ENCODE peak calls at places on chromosomes 12 and 14, in six cellular contexts. U, I, R, B, V and Z are unnamed samples.

GRCh38 chr12:8742501-8742900 is 44.7 kb downstream of the RIMKLB start:
- DNase-seq in B (no peak), I (peak), U (no peak), V (peak), R (peak), Z (no peak)

GRCh38 chr12:115946867-115947695 is 330.4 kb downstream of the MED13L start:
- DNase-seq in V (no peak), I (peak), R (no peak), B (no peak), U (no peak), Z (no peak)

GRCh38 chr12:77940011-77940423 is 109.3 kb downstream of the NAV3 start:
- DNase-seq in I (peak), B (peak), V (no peak), U (peak), R (peak), Z (no peak)

GRCh38 chr14:50821471-50822464 is 9.2 kb downstream of the NIN start:
- DNase-seq in R (no peak), B (no peak), I (no peak), V (no peak), U (no peak), Z (no peak)

GRCh38 chr12:111121840-111122239 is 201.5 kb upstream of the MYL2 start:
- DNase-seq in V (no peak), B (no peak), I (no peak), U (no peak), R (no peak), Z (no peak)

GRCh38 chr12:131894313-131894860 is at the start of gene ULK1:
- DNase-seq in B (peak), I (peak), V (peak), U (peak), R (peak), Z (peak)

GRCh38 chr12:54282949-54283593 is 2.5 kb downstream of the HNRNPA1 start:
- DNase-seq in V (no peak), R (no peak), B (no peak), U (no peak), I (no peak), Z (no peak)

GRCh38 chr12:131024026-131024425 is 70.3 kb downstream of the ADGRD1 start:
- DNase-seq in B (no peak), U (no peak), R (no peak), V (no peak), I (no peak), Z (no peak)

GRCh38 chr12:64194333-64195149 is 27.6 kb downstream of the KICS2 start:
- DNase-seq in B (no peak), U (no peak), V (no peak), I (no peak), R (no peak), Z (no peak)

GRCh38 chr12:124034297-124034696 is 61.3 kb downstream of the ZNF664 start:
- DNase-seq in V (no peak), B (no peak), R (no peak), U (no peak), I (no peak), Z (no peak)

GRCh38 chr12:49619286-49619685 is 4.1 kb upstream of the PRPF40B start:
- DNase-seq in U (no peak), B (no peak), I (peak), R (no peak), V (no peak), Z (no peak)

GRCh38 chr12:30622509-30622908 is 73.2 kb downstream of the IPO8 start:
- DNase-seq in B (no peak), I (peak), V (peak), U (no peak), R (peak), Z (no peak)

GRCh38 chr14:85464135-85464534 is 65.8 kb upstream of the FLRT2 start:
- DNase-seq in U (no peak), R (no peak), B (no peak), I (no peak), V (no peak), Z (no peak)

GRCh38 chr12:20368653-20369163 is 371 bp downstream of the PDE3A start:
- DNase-seq in V (no peak), I (peak), B (no peak), R (peak), U (peak), Z (peak)

GRCh38 chr12:32587536-32588346 is 91.4 kb upstream of the DNM1L start:
- DNase-seq in U (no peak), I (no peak), R (no peak), V (no peak), B (no peak), Z (no peak)

GRCh38 chr12:124725099-124725498 is 138.6 kb downstream of the SCARB1 start:
- DNase-seq in V (no peak), B (no peak), U (no peak), R (no peak), I (no peak), Z (no peak)

GRCh38 chr12:67988600-67988999 is 647 bp upstream of the IFNG-AS1 start:
- DNase-seq in U (no peak), R (no peak), B (no peak), I (no peak), V (no peak), Z (peak)

GRCh38 chr14:50303744-50304471 is 8.1 kb downstream of the L2HGDH start:
- DNase-seq in B (no peak), R (peak), V (peak), U (no peak), I (peak), Z (no peak)

GRCh38 chr14:77097689-77098469 is at the start of gene CIPC:
- DNase-seq in B (peak), R (peak), I (peak), U (peak), V (peak), Z (peak)
- H2AK5ac ChIP-seq in B (no peak), R (no peak), I (peak), U (peak), V (peak), Z (peak)

DNA sequence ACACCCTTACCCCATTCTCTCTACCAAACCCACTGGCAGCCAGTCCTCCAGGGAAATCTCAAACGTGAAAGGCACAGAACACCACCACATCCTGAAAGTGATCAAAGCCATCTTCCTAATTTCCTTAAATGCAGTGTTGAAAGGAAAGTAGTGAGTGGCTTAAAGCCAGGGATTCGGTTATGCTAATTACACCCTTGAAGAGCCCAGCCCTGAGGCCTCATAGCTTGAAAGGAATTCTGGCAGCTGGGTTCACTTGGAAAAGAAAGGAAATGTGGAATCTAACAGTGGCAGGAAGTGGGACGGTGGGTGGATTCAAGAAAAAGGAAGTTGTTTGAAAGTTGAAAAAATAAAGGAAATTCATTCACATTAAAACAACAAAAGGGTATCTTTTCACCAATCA is 73.0 kb upstream of the FICD start:
- DNase-seq in I (no peak), U (peak), V (no peak), R (no peak), B (peak), Z (no peak)
- H3K18ac ChIP-seq in I (no peak), U (no peak), V (no peak), R (no peak), B (peak), Z (no peak)

GRCh38 chr12:52667509-52667908 is 12.7 kb downstream of the KRT1 start:
- DNase-seq in U (no peak), R (no peak), V (peak), I (no peak), B (no peak), Z (no peak)
- H4K91ac ChIP-seq in U (no peak), R (no peak), V (no peak), I (no peak), B (no peak), Z (no peak)

GRCh38 chr12:46449856-46450255 is 77.3 kb upstream of the SLC38A2 start:
- DNase-seq in V (no peak), I (no peak), R (no peak), U (no peak), B (no peak), Z (no peak)

GRCh38 chr12:46451276-46452021 is 78.9 kb upstream of the SLC38A2 start:
- DNase-seq in V (no peak), I (no peak), B (no peak), U (no peak), R (no peak), Z (no peak)

GRCh38 chr12:46452061-46452615 is 79.6 kb upstream of the SLC38A2 start:
- DNase-seq in R (peak), U (no peak), I (peak), V (no peak), B (no peak), Z (no peak)

GRCh38 chr12:46449161-46449715 is 76.7 kb upstream of the SLC38A2 start:
- DNase-seq in R (no peak), I (no peak), U (no peak), B (no peak), V (no peak), Z (no peak)

GRCh38 chr12:46450279-46450748 is 77.7 kb upstream of the SLC38A2 start:
- DNase-seq in I (no peak), R (no peak), V (no peak), U (no peak), B (no peak), Z (no peak)
- H2AK5ac ChIP-seq in I (peak), R (no peak), V (no peak), U (no peak), B (no peak), Z (no peak)

DNA sequence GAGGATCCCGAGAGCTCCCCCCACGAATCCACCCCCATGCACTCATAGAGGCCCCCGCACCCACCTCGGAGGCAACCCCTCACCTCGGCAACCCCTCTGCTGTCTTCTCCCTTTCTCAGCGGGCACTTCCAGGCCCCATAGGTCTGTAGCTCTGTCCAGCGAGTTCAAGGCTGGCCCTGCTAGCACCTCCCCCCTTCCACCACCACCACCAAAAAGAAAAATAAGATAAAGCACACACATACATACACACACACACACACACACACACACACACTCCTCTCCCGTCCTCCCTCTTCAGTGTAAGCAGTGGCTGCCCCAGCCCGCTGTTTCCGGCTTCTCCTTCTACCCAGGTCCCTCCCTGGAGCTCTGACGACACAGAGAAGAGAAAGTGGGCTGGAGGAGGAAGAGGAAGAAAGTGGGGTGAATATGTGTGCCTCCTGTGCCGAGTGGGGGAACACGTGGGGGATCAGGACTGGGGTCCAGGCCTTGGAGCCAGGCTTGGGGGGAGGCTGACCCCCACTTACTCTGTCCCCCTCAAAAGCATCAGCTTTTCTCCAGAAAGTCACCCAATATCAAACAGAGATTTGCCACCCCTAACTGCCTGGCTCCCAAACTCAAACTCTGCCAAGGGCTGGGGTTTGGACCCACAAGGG is at the start of gene STAT6:
- DNase-seq in R (peak), I (peak), V (peak), U (peak), B (no peak), Z (no peak)
- H3K18ac ChIP-seq in R (peak), I (peak), V (peak), U (peak), B (peak), Z (peak)

DNA sequence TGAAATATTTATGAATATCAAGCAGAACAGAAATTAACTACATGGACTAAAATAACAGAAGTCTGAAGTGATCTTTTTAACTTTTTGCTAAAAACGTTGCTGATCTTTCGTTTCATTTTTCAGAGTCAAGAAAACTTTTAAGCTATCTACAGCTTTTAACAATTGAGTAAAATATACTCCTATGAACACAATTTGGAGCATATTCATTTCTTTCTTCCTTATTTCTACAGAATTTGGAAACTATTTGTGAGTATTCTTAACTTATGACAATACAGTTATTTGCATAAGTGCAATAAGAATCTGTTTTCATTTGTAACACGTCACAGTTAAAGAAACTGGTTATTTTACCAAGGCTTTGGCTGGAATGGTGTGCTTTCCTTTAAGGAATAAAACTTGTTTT is 21.0 kb upstream of the B4GALNT1 start:
- DNase-seq in U (no peak), R (no peak), B (no peak), V (no peak), I (no peak), Z (no peak)
- H4K91ac ChIP-seq in U (no peak), R (no peak), B (no peak), V (no peak), I (no peak), Z (no peak)

GRCh38 chr12:62866451-62867082 is 68.4 kb downstream of the PPM1H start:
- DNase-seq in R (peak), B (no peak), I (peak), V (peak), U (peak), Z (no peak)

GRCh38 chr12:62865090-62865489 is 69.9 kb downstream of the PPM1H start:
- DNase-seq in V (no peak), B (no peak), I (no peak), U (no peak), R (no peak), Z (no peak)

GRCh38 chr12:62873116-62873825 is 61.7 kb downstream of the PPM1H start:
- DNase-seq in R (no peak), U (no peak), I (no peak), B (no peak), V (peak), Z (no peak)

GRCh38 chr12:62865860-62866407 is 69.0 kb downstream of the PPM1H start:
- DNase-seq in I (peak), B (no peak), V (no peak), U (peak), R (peak), Z (no peak)

GRCh38 chr12:62868820-62869219 is 66.1 kb downstream of the PPM1H start:
- DNase-seq in U (no peak), B (no peak), V (no peak), I (no peak), R (no peak), Z (no peak)
- H2AK5ac ChIP-seq in U (no peak), B (no peak), V (no peak), I (no peak), R (peak), Z (no peak)

GRCh38 chr12:109741286-109741969 is 27.8 kb downstream of the FAM222A start:
- DNase-seq in R (no peak), V (no peak), I (no peak), B (no peak), U (peak), Z (no peak)
- H3K18ac ChIP-seq in R (no peak), V (no peak), I (no peak), B (no peak), U (no peak), Z (no peak)

DNA sequence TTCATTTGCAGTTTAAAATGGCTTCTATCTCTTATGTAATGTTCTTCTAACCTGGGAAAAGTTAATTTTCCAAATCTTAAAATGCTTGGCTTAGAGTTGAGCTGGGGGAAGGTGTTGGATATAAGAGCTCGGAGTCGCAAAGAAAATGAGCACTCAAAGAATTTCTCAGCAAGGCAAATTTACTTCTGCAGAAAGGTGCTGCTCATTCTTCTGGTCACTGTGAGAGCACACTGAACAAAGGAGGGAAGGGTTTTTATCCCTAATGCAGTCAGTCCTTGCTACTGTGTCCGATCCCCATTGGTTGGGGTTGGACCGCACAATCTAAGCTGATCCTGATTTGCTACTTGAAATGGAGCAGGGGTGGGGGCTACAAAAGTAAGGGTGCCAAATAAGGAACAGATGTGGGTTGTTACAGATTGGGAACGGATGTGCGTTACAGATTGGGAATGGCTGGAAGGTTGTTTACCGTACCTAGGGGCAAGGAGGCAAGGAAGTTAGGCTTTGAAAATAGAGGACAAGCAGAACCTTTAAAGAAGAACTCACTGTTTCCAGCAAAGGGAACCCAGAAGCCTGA is 19.4 kb downstream of the TXNRD1 start:
- DNase-seq in I (no peak), U (no peak), R (no peak), B (no peak), V (no peak), Z (no peak)
- H4K91ac ChIP-seq in I (no peak), U (no peak), R (no peak), B (no peak), V (no peak), Z (no peak)